ENCODE peak calls at places on chromosomes 13 and 19, in four cellular contexts. J is M059J; C is T-helper 1 cell; Z is effector memory CD4-positive, alpha-beta T cell. O is an unnamed sample.

GRCh38 chr13:55977436-55977835 is 1163.3 kb upstream of the PRR20A start:
- DNase-seq in Z (no peak), J (no peak), C (no peak), O (no peak)

GRCh38 chr19:35313614-35314013 is 15.4 kb upstream of the CD22 start:
- DNase-seq in J (peak), C (no peak), Z (no peak), O (no peak)

GRCh38 chr13:64640002-64640401 is 2590.1 kb downstream of the PCDH9 start:
- DNase-seq in Z (no peak), J (no peak), C (no peak), O (no peak)

GRCh38 chr13:59774511-59774911 is 389.2 kb downstream of the DIAPH3 start:
- DNase-seq in Z (no peak), C (no peak), J (peak), O (no peak)

GRCh38 chr13:41547253-41548000 is 90.1 kb downstream of the RGCC start:
- DNase-seq in C (no peak), J (no peak), Z (no peak), O (no peak)

GRCh38 chr13:51360489-51360888 is 21.0 kb downstream of the SERPINE3 start:
- DNase-seq in Z (no peak), C (no peak), J (no peak), O (no peak)

GRCh38 chr13:46389985-46390384 is 2.9 kb upstream of the RUBCNL start:
- DNase-seq in Z (no peak), C (peak), J (peak), O (no peak)

GRCh38 chr13:46605824-46606554 is 53.0 kb downstream of the LRCH1 start:
- DNase-seq in J (peak), C (no peak), Z (no peak), O (no peak)

GRCh38 chr19:2330632-2331284 is 2.3 kb downstream of the SPPL2B start:
- DNase-seq in Z (no peak), J (no peak), C (no peak), O (no peak)

GRCh38 chr19:3162418-3163229 is 15.9 kb upstream of the S1PR4 start:
- DNase-seq in Z (no peak), C (peak), J (peak), O (no peak)

GRCh38 chr13:45446181-45446580 is 18.6 kb upstream of the COG3 start:
- DNase-seq in Z (no peak), J (peak), C (no peak), O (no peak)

GRCh38 chr13:38767506-38768265 is 80.8 kb downstream of the FREM2 start:
- DNase-seq in J (no peak), Z (no peak), C (no peak), O (no peak)

GRCh38 chr13:31207630-31208549 is 8.1 kb downstream of the B3GLCT start:
- DNase-seq in Z (no peak), J (peak), C (no peak), O (no peak)

GRCh38 chr19:8252922-8253589 is 43.9 kb downstream of the CERS4 start:
- DNase-seq in C (peak), Z (peak), J (peak), O (peak)

GRCh38 chr13:113982296-113982661 is 8.4 kb upstream of the C13orf46 start:
- DNase-seq in J (no peak), C (no peak), Z (no peak), O (peak)

GRCh38 chr19:54573330-54573872 is at the start of gene LILRA2:
- DNase-seq in Z (no peak), J (no peak), C (no peak), O (no peak)

GRCh38 chr13:102250448-102250847 is 151.4 kb downstream of the FGF14 start:
- DNase-seq in J (no peak), Z (no peak), C (no peak), O (no peak)

GRCh38 chr13:20921572-20921971 is 19.0 kb upstream of the XPO4 start:
- DNase-seq in Z (no peak), C (no peak), J (no peak), O (no peak)

GRCh38 chr13:66508153-66508909 is 721.8 kb downstream of the PCDH9 start:
- DNase-seq in C (no peak), Z (no peak), J (no peak), O (no peak)

GRCh38 chr13:25744176-25744575 is 307.6 kb downstream of the SHISA2 start:
- DNase-seq in C (no peak), Z (no peak), J (no peak), O (no peak)

GRCh38 chr13:113297370-113297871 is 382 bp downstream of the LAMP1 start:
- DNase-seq in Z (peak), J (peak), C (peak), O (peak)

GRCh38 chr19:46503848-46504453 is 8.3 kb upstream of the PNMA8B start:
- DNase-seq in J (peak), Z (no peak), C (no peak), O (no peak)

GRCh38 chr19:17933414-17934129 is 757 bp downstream of the CCDC124 start:
- DNase-seq in Z (no peak), J (peak), C (no peak), O (no peak)

GRCh38 chr19:35462476-35462953 is 14.5 kb downstream of the FFAR2 start:
- DNase-seq in Z (peak), C (peak), J (no peak), O (peak)

GRCh38 chr19:38090561-38090960 is 133.5 kb downstream of the DPF1 start:
- DNase-seq in Z (no peak), J (no peak), C (no peak), O (no peak)

GRCh38 chr19:33758541-33759013 is 38.1 kb upstream of the KCTD15 start:
- DNase-seq in Z (no peak), J (peak), C (no peak), O (no peak)

GRCh38 chr19:19873381-19873780 is 7.7 kb downstream of the ZNF253 start:
- DNase-seq in J (peak), Z (no peak), C (peak), O (no peak)

GRCh38 chr19:4103073-4103418 is 20.9 kb downstream of the MAP2K2 start:
- DNase-seq in J (peak), Z (no peak), C (no peak), O (no peak)

GRCh38 chr19:7879102-7879770 is 5.0 kb upstream of the PRR36 start:
- DNase-seq in J (no peak), Z (no peak), C (no peak), O (no peak)

GRCh38 chr19:6318772-6319171 is 14.6 kb downstream of the ACER1 start:
- DNase-seq in C (no peak), Z (no peak), J (peak), O (no peak)

GRCh38 chr19:14890616-14891379 is 4.9 kb upstream of the OR7A17 start:
- DNase-seq in J (no peak), C (no peak), Z (no peak), O (no peak)

GRCh38 chr19:29882719-29883105 is 59.3 kb upstream of the URI1 start:
- DNase-seq in Z (no peak), J (no peak), C (no peak), O (no peak)

GRCh38 chr19:20287070-20287469 is 120.1 kb downstream of the ZNF486 start:
- DNase-seq in J (no peak), Z (no peak), C (no peak), O (no peak)

GRCh38 chr19:47049307-47049700 is 880 bp upstream of the TMEM160 start:
- DNase-seq in Z (no peak), C (no peak), J (peak), O (no peak)

GRCh38 chr19:41740415-41741243 is 14.7 kb upstream of the CEACAM6 start:
- DNase-seq in Z (no peak), J (no peak), C (no peak), O (no peak)